ENCODE peak calls at places on chromosome 17, in five cellular contexts. N is pancreas, M is adrenal gland, Z is breast epithelium, D is dorsolateral prefrontal cortex. V is an unnamed sample.

GRCh38 chr17:78806451-78806850 is 24.4 kb upstream of the CYTH1 start:
- DNase-seq in N (no peak), M (no peak), Z (no peak), D (no peak), V (no peak)

GRCh38 chr17:10729334-10730193 is at the start of gene TMEM220:
- DNase-seq in N (peak; percentile 89), M (peak; percentile 85), Z (peak; percentile 73), D (peak; percentile 60), V (no peak)

GRCh38 chr17:32943647-32944191 is 15.8 kb downstream of the TMEM98 start:
- DNase-seq in N (no peak), M (no peak), Z (no peak), D (no peak), V (no peak)

GRCh38 chr17:17882182-17882581 is 45.4 kb upstream of the SREBF1 start:
- DNase-seq in N (no peak), M (no peak), Z (no peak), D (no peak), V (no peak)

GRCh38 chr17:55149485-55149884 is 115.3 kb upstream of the HLF start:
- DNase-seq in N (no peak), M (no peak), Z (no peak), D (no peak), V (no peak)

GRCh38 chr17:72697602-72698146 is 394.8 kb downstream of the SLC39A11 start:
- DNase-seq in N (no peak), M (no peak), Z (no peak), D (peak; percentile 71), V (no peak)

GRCh38 chr17:32588982-32589381 is 102.2 kb downstream of the CDK5R1 start:
- DNase-seq in N (no peak), M (no peak), Z (no peak), D (no peak), V (no peak)

GRCh38 chr17:66508896-66509843 is 206.8 kb downstream of the PRKCA start:
- DNase-seq in N (peak; percentile 55), M (peak; percentile 62), Z (no peak), D (no peak), V (peak; percentile 99)

GRCh38 chr17:72296456-72296855 is 175.6 kb downstream of the SOX9 start:
- DNase-seq in N (no peak), M (no peak), Z (no peak), D (no peak), V (no peak)

GRCh38 chr17:4833178-4833940 is at the start of gene MINK1:
- DNase-seq in N (peak; percentile 95), M (peak; percentile 89), Z (peak; percentile 79), D (peak; percentile 86), V (peak; percentile 70)

GRCh38 chr17:41660221-41660711 is 28.4 kb upstream of the EIF1 start:
- DNase-seq in N (no peak), M (no peak), Z (no peak), D (no peak), V (no peak)

GRCh38 chr17:15092762-15093161 is 172.4 kb downstream of the PMP22 start:
- DNase-seq in N (no peak), M (no peak), Z (no peak), D (no peak), V (no peak)

GRCh38 chr17:47615766-47616424 is 33.8 kb upstream of the KPNB1 start:
- DNase-seq in N (no peak), M (no peak), Z (no peak), D (no peak), V (peak; percentile 14)

GRCh38 chr17:3647769-3648540 is 11.4 kb downstream of the CTNS start:
- DNase-seq in N (peak; percentile 77), M (peak; percentile 80), Z (no peak), D (peak; percentile 82), V (no peak)

GRCh38 chr17:4182043-4182442 is 39.0 kb downstream of the CYB5D2 start:
- DNase-seq in N (no peak), M (no peak), Z (no peak), D (no peak), V (no peak)

GRCh38 chr17:66459811-66460270 is 157.4 kb downstream of the PRKCA start:
- DNase-seq in N (no peak), M (peak; percentile 89), Z (no peak), D (no peak), V (no peak)

GRCh38 chr17:55285340-55286301 is 20.9 kb downstream of the HLF start:
- DNase-seq in N (peak; percentile 69), M (peak; percentile 95), Z (peak; percentile 87), D (peak; percentile 80), V (peak; percentile 78)

GRCh38 chr17:21041753-21042433 is 918 bp downstream of the USP22 start:
- DNase-seq in N (peak; percentile 83), M (peak; percentile 91), Z (peak; percentile 81), D (peak; percentile 78), V (no peak)

GRCh38 chr17:20983359-20983637 is 59.5 kb downstream of the USP22 start:
- DNase-seq in N (no peak), M (no peak), Z (no peak), D (no peak), V (no peak)

GRCh38 chr17:49635121-49635520 is 42.8 kb downstream of the SPOP start:
- DNase-seq in N (no peak), M (no peak), Z (no peak), D (no peak), V (no peak)

GRCh38 chr17:8337802-8338744 is 1.6 kb upstream of the ODF4 start:
- DNase-seq in N (no peak), M (peak; percentile 64), Z (no peak), D (no peak), V (no peak)

GRCh38 chr17:42459256-42459982 is 741 bp downstream of the ATP6V0A1 start:
- DNase-seq in N (peak; percentile 63), M (peak; percentile 69), Z (peak; percentile 56), D (peak; percentile 70), V (no peak)

GRCh38 chr17:13410874-13411273 is 190.9 kb downstream of the HS3ST3A1 start:
- DNase-seq in N (no peak), M (peak; percentile 38), Z (no peak), D (no peak), V (peak; percentile 61)

GRCh38 chr17:29575511-29576213 is 7.2 kb downstream of the TP53I13 start:
- DNase-seq in N (peak; percentile 51), M (no peak), Z (no peak), D (peak; percentile 35), V (no peak)

GRCh38 chr17:58308173-58308984 is 20.2 kb downstream of the TSPOAP1 start:
- DNase-seq in N (peak; percentile 61), M (no peak), Z (peak; percentile 44), D (no peak), V (no peak)

GRCh38 chr17:47999612-48000011 is 28.7 kb downstream of the CDK5RAP3 start:
- DNase-seq in N (no peak), M (no peak), Z (no peak), D (no peak), V (no peak)

GRCh38 chr17:42871647-42872046 is 20.6 kb downstream of the AOC3 start:
- DNase-seq in N (no peak), M (no peak), Z (no peak), D (no peak), V (no peak)

GRCh38 chr17:50564916-50565315 is 4.4 kb downstream of the CACNA1G start:
- DNase-seq in N (no peak), M (no peak), Z (no peak), D (no peak), V (no peak)

GRCh38 chr17:41278176-41278955 is 2.9 kb downstream of the KRTAP9-7 start:
- DNase-seq in N (no peak), M (no peak), Z (no peak), D (no peak), V (no peak)

GRCh38 chr17:79841369-79842135 is 2.3 kb upstream of the CBX4 start:
- DNase-seq in N (no peak), M (no peak), Z (no peak), D (no peak), V (no peak)

GRCh38 chr17:44599298-44600175 is 42.3 kb downstream of the FZD2 start:
- DNase-seq in N (no peak), M (peak; percentile 88), Z (no peak), D (no peak), V (no peak)

GRCh38 chr17:8151641-8152111 is 528 bp downstream of the PER1 start:
- DNase-seq in N (peak; percentile 82), M (peak; percentile 80), Z (peak; percentile 88), D (peak; percentile 72), V (peak; percentile 47)

GRCh38 chr17:43714338-43715149 is 44.0 kb downstream of the SOST start:
- DNase-seq in N (no peak), M (no peak), Z (no peak), D (no peak), V (no peak)

DNA sequence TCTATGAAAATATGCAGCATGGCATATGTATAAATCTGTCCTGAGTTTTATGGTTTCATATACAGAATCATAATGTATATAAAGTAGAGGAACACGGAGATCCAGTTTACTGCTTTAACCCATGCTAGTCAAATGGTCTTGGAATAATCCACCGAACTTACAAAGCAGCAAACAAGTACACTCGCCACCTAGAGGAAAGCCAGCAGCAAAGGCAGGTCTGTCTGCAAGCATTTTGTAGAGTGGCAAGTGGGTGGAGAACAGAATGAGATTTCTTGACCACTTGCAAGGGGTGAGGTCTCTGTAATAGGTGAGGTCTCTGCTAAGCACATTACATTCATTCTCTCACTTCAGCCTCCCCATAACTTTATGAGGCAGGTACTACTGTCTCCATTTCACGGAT is 308.3 kb downstream of the CA10 start:
- DNase-seq in N (no peak), M (no peak), Z (no peak), D (no peak), V (no peak)
- TF ChIP-seq CTCF in N (no peak), M (no peak), Z (no peak), D (no peak), V (peak; percentile 44)

GRCh38 chr17:80889231-80889896 is 102.3 kb upstream of the CHMP6 start:
- DNase-seq in N (no peak), M (no peak), Z (no peak), D (peak; percentile 26), V (no peak)

GRCh38 chr17:80892019-80892855 is 99.4 kb upstream of the CHMP6 start:
- DNase-seq in N (no peak), M (peak; percentile 88), Z (no peak), D (peak; percentile 77), V (no peak)

GRCh38 chr17:80891096-80892018 is 100.3 kb upstream of the CHMP6 start:
- DNase-seq in N (no peak), M (peak; percentile 89), Z (no peak), D (peak; percentile 45), V (no peak)

GRCh38 chr17:80889897-80890550 is 101.6 kb upstream of the CHMP6 start:
- DNase-seq in N (no peak), M (no peak), Z (no peak), D (peak; percentile 31), V (no peak)

GRCh38 chr17:80890551-80890930 is 101.1 kb upstream of the CHMP6 start:
- DNase-seq in N (no peak), M (no peak), Z (no peak), D (no peak), V (no peak)
- TF ChIP-seq CTCF in N (no peak), M (no peak), Z (no peak), D (no peak), V (no peak)

DNA sequence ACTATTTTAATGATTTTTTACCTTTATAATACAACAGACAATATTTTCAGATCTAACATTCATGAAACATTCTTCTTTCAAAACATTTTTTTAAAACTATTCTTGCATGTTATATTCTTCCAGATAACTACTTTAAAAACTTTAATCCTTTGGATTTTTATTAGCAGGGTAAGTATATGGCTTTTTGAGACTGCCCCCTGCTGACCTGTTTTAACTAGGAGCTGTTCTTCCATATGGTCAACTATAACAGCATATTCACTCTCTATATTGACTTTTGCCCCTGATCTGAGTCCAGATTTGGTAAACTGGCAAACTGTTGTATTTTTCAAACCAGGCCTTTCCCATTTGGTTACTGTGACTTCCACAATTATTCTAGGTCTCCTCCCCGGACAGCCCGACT is 16.5 kb downstream of the ZNF18 start:
- DNase-seq in N (no peak), M (no peak), Z (no peak), D (no peak), V (no peak)
- TF ChIP-seq CTCF in N (no peak), M (no peak), Z (no peak), D (no peak), V (no peak)

GRCh38 chr17:82871056-82871775 is 31.4 kb upstream of the ZNF750 start:
- DNase-seq in N (peak; percentile 35), M (no peak), Z (no peak), D (no peak), V (no peak)
- TF ChIP-seq CTCF in N (no peak), M (no peak), Z (no peak), D (no peak), V (no peak)

V was measured in LNCaP clone FGC.